ENCODE peak calls at places on chromosomes 5 and 9, in seven cellular contexts. One of them, this sample, is unnamed.

GRCh38 chr5:125487231-125487630 is 740.8 kb upstream of the ZNF608 start:
- DNase-seq in HFF-Myc: no peak
- DNase-seq in KG1: no peak
- DNase-seq in stimulated activated CD8-positive, alpha-beta memory T cell treated with anti-CD3 and anti-CD28 coated beads, Interleukin-4, amount 100 ng/mL, for 48 hours: no peak
- DNase-seq in stomach: no peak
- DNase-seq in HepG2: no peak
- DNase-seq in RWPE2: no peak
- DNase-seq in this sample: peak; percentile 28

GRCh38 chr5:160508780-160509361 is 87.2 kb downstream of the PTTG1 start:
- DNase-seq in stimulated activated CD8-positive, alpha-beta memory T cell treated with anti-CD3 and anti-CD28 coated beads, Interleukin-4, amount 100 ng/mL, for 48 hours: peak; percentile 66
- DNase-seq in HepG2: peak; percentile 76
- DNase-seq in RWPE2: no peak
- DNase-seq in stomach: peak; percentile 53
- DNase-seq in HFF-Myc: peak; percentile 81
- DNase-seq in KG1: no peak
- DNase-seq in this sample: peak; percentile 77

GRCh38 chr9:69476016-69476415 is 151.0 kb downstream of the ENTREP1 start:
- DNase-seq in stimulated activated CD8-positive, alpha-beta memory T cell treated with anti-CD3 and anti-CD28 coated beads, Interleukin-4, amount 100 ng/mL, for 48 hours: no peak
- DNase-seq in RWPE2: no peak
- DNase-seq in KG1: no peak
- DNase-seq in stomach: no peak
- DNase-seq in HepG2: no peak
- DNase-seq in HFF-Myc: no peak
- DNase-seq in this sample: no peak

GRCh38 chr9:120235081-120235480 is 344.9 kb downstream of the CDK5RAP2 start:
- DNase-seq in RWPE2: no peak
- DNase-seq in HepG2: no peak
- DNase-seq in KG1: no peak
- DNase-seq in stomach: no peak
- DNase-seq in HFF-Myc: no peak
- DNase-seq in stimulated activated CD8-positive, alpha-beta memory T cell treated with anti-CD3 and anti-CD28 coated beads, Interleukin-4, amount 100 ng/mL, for 48 hours: no peak
- DNase-seq in this sample: no peak

GRCh38 chr5:72467987-72468386 is 39.2 kb downstream of the ZNF366 start:
- DNase-seq in RWPE2: no peak
- DNase-seq in KG1: no peak
- DNase-seq in stimulated activated CD8-positive, alpha-beta memory T cell treated with anti-CD3 and anti-CD28 coated beads, Interleukin-4, amount 100 ng/mL, for 48 hours: no peak
- DNase-seq in stomach: no peak
- DNase-seq in HepG2: no peak
- DNase-seq in HFF-Myc: no peak
- DNase-seq in this sample: peak; percentile 44

GRCh38 chr9:136264803-136265405 is 19.3 kb upstream of the QSOX2 start:
- DNase-seq in HepG2: no peak
- DNase-seq in RWPE2: no peak
- DNase-seq in HFF-Myc: no peak
- DNase-seq in stimulated activated CD8-positive, alpha-beta memory T cell treated with anti-CD3 and anti-CD28 coated beads, Interleukin-4, amount 100 ng/mL, for 48 hours: no peak
- DNase-seq in stomach: no peak
- DNase-seq in KG1: no peak
- DNase-seq in this sample: no peak

GRCh38 chr5:75262278-75262677 is 25.6 kb upstream of the ANKRD31 start:
- DNase-seq in stimulated activated CD8-positive, alpha-beta memory T cell treated with anti-CD3 and anti-CD28 coated beads, Interleukin-4, amount 100 ng/mL, for 48 hours: no peak
- DNase-seq in RWPE2: no peak
- DNase-seq in KG1: no peak
- DNase-seq in stomach: no peak
- DNase-seq in HFF-Myc: no peak
- DNase-seq in HepG2: peak; percentile 36
- DNase-seq in this sample: no peak

GRCh38 chr9:115261656-115262081 is 143.7 kb upstream of the TNC start:
- DNase-seq in stomach: no peak
- DNase-seq in RWPE2: no peak
- DNase-seq in stimulated activated CD8-positive, alpha-beta memory T cell treated with anti-CD3 and anti-CD28 coated beads, Interleukin-4, amount 100 ng/mL, for 48 hours: no peak
- DNase-seq in HFF-Myc: no peak
- DNase-seq in KG1: no peak
- DNase-seq in HepG2: no peak
- DNase-seq in this sample: peak; percentile 18

GRCh38 chr5:82057051-82057450 is 85.2 kb downstream of the ATG10 start:
- DNase-seq in stimulated activated CD8-positive, alpha-beta memory T cell treated with anti-CD3 and anti-CD28 coated beads, Interleukin-4, amount 100 ng/mL, for 48 hours: no peak
- DNase-seq in stomach: no peak
- DNase-seq in RWPE2: no peak
- DNase-seq in HepG2: no peak
- DNase-seq in HFF-Myc: no peak
- DNase-seq in KG1: no peak
- DNase-seq in this sample: no peak

GRCh38 chr5:146221234-146221633 is 17.8 kb downstream of the RBM27 start:
- DNase-seq in stimulated activated CD8-positive, alpha-beta memory T cell treated with anti-CD3 and anti-CD28 coated beads, Interleukin-4, amount 100 ng/mL, for 48 hours: no peak
- DNase-seq in KG1: no peak
- DNase-seq in stomach: no peak
- DNase-seq in HFF-Myc: no peak
- DNase-seq in HepG2: no peak
- DNase-seq in RWPE2: no peak
- DNase-seq in this sample: no peak

GRCh38 chr9:100066539-100066938 is 32.3 kb downstream of the ERP44 start:
- DNase-seq in RWPE2: no peak
- DNase-seq in stomach: no peak
- DNase-seq in HepG2: no peak
- DNase-seq in KG1: no peak
- DNase-seq in stimulated activated CD8-positive, alpha-beta memory T cell treated with anti-CD3 and anti-CD28 coated beads, Interleukin-4, amount 100 ng/mL, for 48 hours: no peak
- DNase-seq in HFF-Myc: no peak
- DNase-seq in this sample: peak; percentile 86

GRCh38 chr9:35755071-35755470 is 995 bp upstream of the MSMP start:
- DNase-seq in KG1: no peak
- DNase-seq in RWPE2: no peak
- DNase-seq in stomach: no peak
- DNase-seq in HepG2: no peak
- DNase-seq in stimulated activated CD8-positive, alpha-beta memory T cell treated with anti-CD3 and anti-CD28 coated beads, Interleukin-4, amount 100 ng/mL, for 48 hours: no peak
- DNase-seq in HFF-Myc: no peak
- DNase-seq in this sample: no peak

GRCh38 chr5:34511481-34511880 is 144.6 kb upstream of the RAI14 start:
- DNase-seq in KG1: no peak
- DNase-seq in RWPE2: no peak
- DNase-seq in stimulated activated CD8-positive, alpha-beta memory T cell treated with anti-CD3 and anti-CD28 coated beads, Interleukin-4, amount 100 ng/mL, for 48 hours: no peak
- DNase-seq in stomach: no peak
- DNase-seq in HFF-Myc: no peak
- DNase-seq in HepG2: no peak
- DNase-seq in this sample: no peak

GRCh38 chr9:91433180-91433579 is 9.5 kb upstream of the NFIL3 start:
- DNase-seq in HepG2: peak; percentile 71
- DNase-seq in KG1: no peak
- DNase-seq in RWPE2: no peak
- DNase-seq in stomach: no peak
- DNase-seq in HFF-Myc: peak; percentile 75
- DNase-seq in stimulated activated CD8-positive, alpha-beta memory T cell treated with anti-CD3 and anti-CD28 coated beads, Interleukin-4, amount 100 ng/mL, for 48 hours: no peak
- DNase-seq in this sample: peak; percentile 91

GRCh38 chr9:131194767-131195166 is 69.4 kb downstream of the NUP214 start:
- DNase-seq in RWPE2: no peak
- DNase-seq in stomach: no peak
- DNase-seq in KG1: no peak
- DNase-seq in HFF-Myc: no peak
- DNase-seq in HepG2: no peak
- DNase-seq in stimulated activated CD8-positive, alpha-beta memory T cell treated with anti-CD3 and anti-CD28 coated beads, Interleukin-4, amount 100 ng/mL, for 48 hours: no peak
- DNase-seq in this sample: no peak

GRCh38 chr9:2134391-2134790 is 119.2 kb downstream of the SMARCA2 start:
- DNase-seq in RWPE2: no peak
- DNase-seq in HepG2: no peak
- DNase-seq in HFF-Myc: no peak
- DNase-seq in KG1: no peak
- DNase-seq in stomach: no peak
- DNase-seq in stimulated activated CD8-positive, alpha-beta memory T cell treated with anti-CD3 and anti-CD28 coated beads, Interleukin-4, amount 100 ng/mL, for 48 hours: no peak
- DNase-seq in this sample: no peak

GRCh38 chr9:132069046-132069898 is 10.4 kb downstream of the MED27 start:
- DNase-seq in stimulated activated CD8-positive, alpha-beta memory T cell treated with anti-CD3 and anti-CD28 coated beads, Interleukin-4, amount 100 ng/mL, for 48 hours: no peak
- DNase-seq in HFF-Myc: no peak
- DNase-seq in RWPE2: no peak
- DNase-seq in HepG2: no peak
- DNase-seq in stomach: no peak
- DNase-seq in KG1: no peak
- DNase-seq in this sample: peak; percentile 47

GRCh38 chr5:109705596-109705995 is 15.9 kb downstream of the MAN2A1 start:
- DNase-seq in stimulated activated CD8-positive, alpha-beta memory T cell treated with anti-CD3 and anti-CD28 coated beads, Interleukin-4, amount 100 ng/mL, for 48 hours: no peak
- DNase-seq in RWPE2: no peak
- DNase-seq in HepG2: no peak
- DNase-seq in stomach: no peak
- DNase-seq in KG1: no peak
- DNase-seq in HFF-Myc: no peak
- DNase-seq in this sample: peak; percentile 28

GRCh38 chr9:136220017-136220729 is 15.2 kb upstream of the LHX3 start:
- DNase-seq in KG1: no peak
- DNase-seq in RWPE2: no peak
- DNase-seq in HepG2: no peak
- DNase-seq in stimulated activated CD8-positive, alpha-beta memory T cell treated with anti-CD3 and anti-CD28 coated beads, Interleukin-4, amount 100 ng/mL, for 48 hours: no peak
- DNase-seq in HFF-Myc: peak; percentile 24
- DNase-seq in stomach: no peak
- DNase-seq in this sample: peak; percentile 68

GRCh38 chr5:39977231-39977630 is 552.5 kb upstream of the DAB2 start:
- DNase-seq in stimulated activated CD8-positive, alpha-beta memory T cell treated with anti-CD3 and anti-CD28 coated beads, Interleukin-4, amount 100 ng/mL, for 48 hours: no peak
- DNase-seq in HepG2: no peak
- DNase-seq in RWPE2: no peak
- DNase-seq in KG1: no peak
- DNase-seq in stomach: no peak
- DNase-seq in HFF-Myc: no peak
- DNase-seq in this sample: no peak

GRCh38 chr5:83407931-83408330 is 63.6 kb upstream of the VCAN start:
- DNase-seq in stomach: no peak
- DNase-seq in KG1: no peak
- DNase-seq in HepG2: no peak
- DNase-seq in RWPE2: no peak
- DNase-seq in HFF-Myc: no peak
- DNase-seq in stimulated activated CD8-positive, alpha-beta memory T cell treated with anti-CD3 and anti-CD28 coated beads, Interleukin-4, amount 100 ng/mL, for 48 hours: no peak
- DNase-seq in this sample: no peak

GRCh38 chr5:132044207-132044606 is 16.2 kb upstream of the IL3 start:
- DNase-seq in stimulated activated CD8-positive, alpha-beta memory T cell treated with anti-CD3 and anti-CD28 coated beads, Interleukin-4, amount 100 ng/mL, for 48 hours: no peak
- DNase-seq in HepG2: no peak
- DNase-seq in stomach: peak; percentile 23
- DNase-seq in HFF-Myc: no peak
- DNase-seq in RWPE2: no peak
- DNase-seq in KG1: no peak
- DNase-seq in this sample: no peak

This sample was measured in mesenchymal stem cell.